ENCODE peak calls at places on chromosome 3, in four cellular contexts. One of them, this sample, is unnamed.

GRCh38 chr3:105801397-105801796 is 67.4 kb downstream of the CBLB start:
- DNase-seq in IMR-90: no peak
- DNase-seq in neural crest cell: no peak
- DNase-seq in fibroblast of the aortic adventitia: no peak
- DNase-seq in this sample: peak

GRCh38 chr3:37922721-37923575 is 61.3 kb downstream of the CTDSPL start:
- DNase-seq in fibroblast of the aortic adventitia: peak
- DNase-seq in IMR-90: peak
- DNase-seq in neural crest cell: no peak
- DNase-seq in this sample: no peak

GRCh38 chr3:51706788-51707731 is at the start of gene GRM2:
- DNase-seq in IMR-90: peak
- DNase-seq in fibroblast of the aortic adventitia: peak
- DNase-seq in neural crest cell: peak
- DNase-seq in this sample: peak

GRCh38 chr3:38645601-38646000 is 3.9 kb downstream of the SCN5A start:
- DNase-seq in IMR-90: no peak
- DNase-seq in neural crest cell: no peak
- DNase-seq in fibroblast of the aortic adventitia: no peak
- DNase-seq in this sample: no peak

GRCh38 chr3:55189359-55189801 is 261.5 kb upstream of the LRTM1 start:
- DNase-seq in IMR-90: peak
- DNase-seq in fibroblast of the aortic adventitia: peak
- DNase-seq in neural crest cell: no peak
- DNase-seq in this sample: no peak

GRCh38 chr3:133896002-133896761 is 500 bp upstream of the RAB6B start:
- DNase-seq in IMR-90: no peak
- DNase-seq in fibroblast of the aortic adventitia: peak
- DNase-seq in neural crest cell: no peak
- DNase-seq in this sample: peak

GRCh38 chr3:88713233-88713691 is 394.2 kb upstream of the EPHA3 start:
- DNase-seq in IMR-90: peak
- DNase-seq in fibroblast of the aortic adventitia: no peak
- DNase-seq in neural crest cell: no peak
- DNase-seq in this sample: no peak

GRCh38 chr3:12705981-12706380 is 42.1 kb upstream of the RAF1 start:
- DNase-seq in neural crest cell: no peak
- DNase-seq in fibroblast of the aortic adventitia: peak
- DNase-seq in IMR-90: peak
- DNase-seq in this sample: no peak

GRCh38 chr3:71546781-71547180 is 36.7 kb downstream of the FOXP1 start:
- DNase-seq in fibroblast of the aortic adventitia: no peak
- DNase-seq in neural crest cell: no peak
- DNase-seq in IMR-90: no peak
- DNase-seq in this sample: no peak

GRCh38 chr3:71543371-71544016 is 40.0 kb downstream of the FOXP1 start:
- DNase-seq in IMR-90: no peak
- DNase-seq in fibroblast of the aortic adventitia: no peak
- DNase-seq in neural crest cell: no peak
- DNase-seq in this sample: peak

GRCh38 chr3:71545330-71545729 is 38.2 kb downstream of the FOXP1 start:
- DNase-seq in IMR-90: peak
- DNase-seq in neural crest cell: no peak
- DNase-seq in fibroblast of the aortic adventitia: no peak
- DNase-seq in this sample: no peak

GRCh38 chr3:71541313-71541712 is 42.2 kb downstream of the FOXP1 start:
- DNase-seq in neural crest cell: no peak
- DNase-seq in IMR-90: peak
- DNase-seq in fibroblast of the aortic adventitia: peak
- DNase-seq in this sample: no peak

DNA sequence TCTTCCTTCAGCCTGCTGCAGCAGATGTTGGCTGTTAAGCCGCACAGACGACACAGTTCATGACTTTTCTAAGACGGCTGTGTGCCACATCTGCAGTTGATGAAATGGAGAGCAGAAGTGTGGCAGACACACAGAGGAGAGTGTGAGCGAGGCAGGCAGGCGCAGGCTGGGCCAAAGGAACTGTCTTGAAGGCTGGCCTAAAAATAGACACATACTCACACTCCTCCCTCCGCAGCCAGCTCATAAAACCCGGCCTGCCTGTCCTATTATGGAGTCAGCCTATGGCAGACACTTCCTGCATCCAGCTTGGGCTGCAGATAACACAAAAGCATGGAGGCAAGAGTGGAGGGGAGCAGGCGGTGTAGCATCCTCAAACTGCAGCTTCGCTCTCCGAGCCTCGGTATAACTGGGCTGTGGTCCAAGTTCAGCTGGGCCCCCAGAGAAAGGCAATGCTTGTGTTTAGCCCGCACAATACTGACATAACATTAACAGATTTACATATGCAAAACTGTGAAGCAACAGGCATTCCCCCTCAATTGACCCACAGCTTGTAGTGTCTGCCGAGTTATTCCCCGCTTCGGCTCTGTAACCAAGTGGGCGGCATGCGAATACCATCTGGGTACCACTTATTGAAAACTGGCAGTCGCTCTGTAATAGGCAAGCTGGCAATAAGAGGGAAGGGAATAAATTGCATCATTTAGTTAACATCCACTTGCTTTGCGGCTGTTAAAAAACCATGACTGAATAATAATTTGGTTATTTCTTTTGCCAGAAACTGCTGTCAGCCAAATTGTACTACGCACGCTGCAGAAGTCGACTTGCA is 40.8 kb downstream of the FOXP1 start:
- DNase-seq in IMR-90: peak
- DNase-seq in neural crest cell: peak
- DNase-seq in fibroblast of the aortic adventitia: peak
- DNase-seq in this sample: peak
- TF ChIP-seq CTCF in IMR-90: no peak
- TF ChIP-seq CTCF in neural crest cell: no peak
- TF ChIP-seq CTCF in fibroblast of the aortic adventitia: no peak
- TF ChIP-seq CTCF in this sample: no peak

GRCh38 chr3:126127904-126128303 is 44.0 kb upstream of the SLC41A3 start:
- DNase-seq in IMR-90: no peak
- DNase-seq in neural crest cell: no peak
- DNase-seq in fibroblast of the aortic adventitia: no peak
- DNase-seq in this sample: no peak
- TF ChIP-seq CTCF in IMR-90: no peak
- TF ChIP-seq CTCF in neural crest cell: no peak
- TF ChIP-seq CTCF in fibroblast of the aortic adventitia: no peak
- TF ChIP-seq CTCF in this sample: no peak

GRCh38 chr3:186516645-186517044 is 27.5 kb downstream of the CRYGS start:
- DNase-seq in neural crest cell: no peak
- DNase-seq in IMR-90: no peak
- DNase-seq in fibroblast of the aortic adventitia: no peak
- DNase-seq in this sample: no peak

GRCh38 chr3:186512570-186513302 is 31.4 kb downstream of the CRYGS start:
- DNase-seq in fibroblast of the aortic adventitia: no peak
- DNase-seq in IMR-90: no peak
- DNase-seq in neural crest cell: no peak
- DNase-seq in this sample: no peak

GRCh38 chr3:186515115-186515514 is 29.1 kb downstream of the CRYGS start:
- DNase-seq in neural crest cell: no peak
- DNase-seq in IMR-90: no peak
- DNase-seq in fibroblast of the aortic adventitia: no peak
- DNase-seq in this sample: peak

GRCh38 chr3:186511702-186512101 is 32.5 kb downstream of the CRYGS start:
- DNase-seq in fibroblast of the aortic adventitia: no peak
- DNase-seq in IMR-90: no peak
- DNase-seq in neural crest cell: no peak
- DNase-seq in this sample: no peak

DNA sequence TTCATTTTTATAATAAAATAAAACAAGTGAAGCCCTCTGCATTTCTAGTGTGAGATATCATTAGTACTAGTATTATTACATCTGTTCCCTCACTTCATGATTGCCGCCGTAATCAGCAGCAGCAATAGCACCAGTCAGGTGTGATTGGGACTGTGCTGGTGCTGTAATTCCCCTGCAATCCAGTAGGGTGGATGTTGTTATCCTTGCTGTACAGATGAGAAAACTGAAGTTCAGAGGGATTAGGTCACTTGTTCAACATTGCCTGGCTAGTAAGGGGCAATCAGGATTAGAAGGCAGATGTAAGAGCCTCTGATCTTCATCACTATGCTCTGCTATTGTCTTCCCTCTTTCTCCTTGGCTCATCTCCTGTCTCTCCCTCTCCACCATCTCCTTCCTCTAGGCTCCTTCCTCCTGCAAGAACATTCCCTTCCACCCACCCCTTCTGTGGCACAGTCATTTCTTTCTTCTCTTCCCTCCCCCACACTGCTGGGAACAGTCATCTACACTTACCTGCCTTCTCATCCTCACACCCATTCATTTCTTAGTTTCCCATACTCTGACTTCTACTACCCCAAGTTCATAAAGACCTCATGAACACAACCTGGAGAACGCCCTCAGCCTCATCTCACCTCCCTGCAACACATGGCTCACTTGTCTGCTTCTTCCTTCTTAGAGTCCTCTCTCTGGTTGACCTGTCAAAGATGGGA is 29.7 kb downstream of the CRYGS start:
- DNase-seq in neural crest cell: no peak
- DNase-seq in fibroblast of the aortic adventitia: no peak
- DNase-seq in IMR-90: no peak
- DNase-seq in this sample: peak
- TF ChIP-seq CTCF in neural crest cell: peak
- TF ChIP-seq CTCF in fibroblast of the aortic adventitia: peak
- TF ChIP-seq CTCF in IMR-90: peak
- TF ChIP-seq CTCF in this sample: no peak

GRCh38 chr3:163622384-163622783 is 1455.9 kb downstream of the SI start:
- DNase-seq in IMR-90: no peak
- DNase-seq in fibroblast of the aortic adventitia: no peak
- DNase-seq in neural crest cell: peak
- DNase-seq in this sample: no peak
- TF ChIP-seq CTCF in IMR-90: no peak
- TF ChIP-seq CTCF in fibroblast of the aortic adventitia: no peak
- TF ChIP-seq CTCF in neural crest cell: peak
- TF ChIP-seq CTCF in this sample: no peak

DNA sequence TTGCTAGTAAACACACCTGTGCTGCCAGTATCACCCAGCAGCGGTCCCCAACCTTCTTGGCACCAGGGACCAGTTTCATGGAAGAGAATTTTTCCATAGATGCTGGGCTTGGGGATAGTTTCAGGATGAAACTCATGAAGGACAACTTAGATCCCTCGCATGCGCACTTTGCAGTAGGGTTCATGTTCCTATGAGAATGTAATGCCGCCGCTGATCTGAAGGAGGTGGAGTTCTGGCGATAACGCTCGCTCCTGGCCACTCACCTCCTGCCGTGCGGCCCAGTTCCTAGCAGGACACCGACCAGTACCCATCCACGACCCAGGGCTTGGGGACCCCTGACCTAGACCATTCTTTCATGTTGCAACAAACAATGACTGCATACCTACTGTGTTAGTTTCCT is 89.7 kb downstream of the TOP2B start:
- DNase-seq in fibroblast of the aortic adventitia: no peak
- DNase-seq in neural crest cell: no peak
- DNase-seq in IMR-90: no peak
- DNase-seq in this sample: no peak
- TF ChIP-seq CTCF in fibroblast of the aortic adventitia: no peak
- TF ChIP-seq CTCF in neural crest cell: no peak
- TF ChIP-seq CTCF in IMR-90: no peak
- TF ChIP-seq CTCF in this sample: no peak

GRCh38 chr3:69282191-69282590 is 103.7 kb downstream of the FRMD4B start:
- DNase-seq in neural crest cell: no peak
- DNase-seq in fibroblast of the aortic adventitia: no peak
- DNase-seq in IMR-90: no peak
- DNase-seq in this sample: peak
- TF ChIP-seq CTCF in neural crest cell: no peak
- TF ChIP-seq CTCF in fibroblast of the aortic adventitia: no peak
- TF ChIP-seq CTCF in IMR-90: no peak
- TF ChIP-seq CTCF in this sample: no peak